ENCODE peak calls at places on chromosome 3, in five cellular contexts. One of them, this sample, is unnamed.

GRCh38 chr3:119311191-119311925 is 17.2 kb downstream of the ARHGAP31 start:
- DNase-seq in GM12878: no peak
- DNase-seq in K562: no peak
- DNase-seq in SK-N-SH: no peak
- DNase-seq in HepG2: no peak
- DNase-seq in this sample: no peak

GRCh38 chr3:15934389-15935195 is 136.8 kb upstream of the ANKRD28 start:
- DNase-seq in GM12878: no peak
- DNase-seq in K562: no peak
- DNase-seq in HepG2: no peak
- DNase-seq in SK-N-SH: no peak
- DNase-seq in this sample: no peak

GRCh38 chr3:183161552-183162345 is 785 bp downstream of the LAMP3 start:
- DNase-seq in K562: no peak
- DNase-seq in GM12878: peak; percentile 92
- DNase-seq in SK-N-SH: no peak
- DNase-seq in HepG2: no peak
- DNase-seq in this sample: no peak

GRCh38 chr3:99758502-99759177 is 59.0 kb upstream of the CMSS1 start:
- DNase-seq in GM12878: no peak
- DNase-seq in SK-N-SH: no peak
- DNase-seq in HepG2: no peak
- DNase-seq in K562: no peak
- DNase-seq in this sample: no peak

GRCh38 chr3:160065282-160065681 is 76.6 kb downstream of the IL12A start:
- DNase-seq in K562: no peak
- DNase-seq in HepG2: no peak
- DNase-seq in GM12878: no peak
- DNase-seq in SK-N-SH: no peak
- DNase-seq in this sample: no peak

GRCh38 chr3:44974406-44974805 is 1.6 kb downstream of the ZDHHC3 start:
- DNase-seq in GM12878: no peak
- DNase-seq in HepG2: no peak
- DNase-seq in SK-N-SH: no peak
- DNase-seq in K562: no peak
- DNase-seq in this sample: no peak

GRCh38 chr3:139588450-139588849 is 48.9 kb upstream of the RBP1 start:
- DNase-seq in SK-N-SH: peak; percentile 50
- DNase-seq in GM12878: no peak
- DNase-seq in K562: peak; percentile 17
- DNase-seq in HepG2: peak; percentile 39
- DNase-seq in this sample: peak; percentile 6

GRCh38 chr3:39067286-39067685 is 15.5 kb downstream of the WDR48 start:
- DNase-seq in HepG2: no peak
- DNase-seq in SK-N-SH: no peak
- DNase-seq in GM12878: no peak
- DNase-seq in K562: no peak
- DNase-seq in this sample: no peak

GRCh38 chr3:136067211-136067610 is 101.7 kb downstream of the PPP2R3A start:
- DNase-seq in K562: no peak
- DNase-seq in SK-N-SH: no peak
- DNase-seq in HepG2: no peak
- DNase-seq in GM12878: no peak
- DNase-seq in this sample: no peak

GRCh38 chr3:167575000-167575399 is 78.7 kb downstream of the WDR49 start:
- DNase-seq in SK-N-SH: no peak
- DNase-seq in GM12878: no peak
- DNase-seq in HepG2: no peak
- DNase-seq in K562: no peak
- DNase-seq in this sample: no peak

GRCh38 chr3:46566040-46566631 is at the start of gene LRRC2:
- DNase-seq in GM12878: no peak
- DNase-seq in HepG2: no peak
- DNase-seq in SK-N-SH: peak; percentile 88
- DNase-seq in K562: no peak
- DNase-seq in this sample: no peak

GRCh38 chr3:147392083-147392916 is 14.0 kb downstream of the ZIC4 start:
- DNase-seq in HepG2: no peak
- DNase-seq in K562: no peak
- DNase-seq in SK-N-SH: peak; percentile 91
- DNase-seq in GM12878: no peak
- DNase-seq in this sample: no peak

GRCh38 chr3:70736009-70736408 is 423.6 kb upstream of the MDFIC2 start:
- DNase-seq in GM12878: no peak
- DNase-seq in HepG2: no peak
- DNase-seq in K562: no peak
- DNase-seq in SK-N-SH: no peak
- DNase-seq in this sample: no peak

GRCh38 chr3:189123595-189124387 is 48.0 kb upstream of the TPRG1 start:
- DNase-seq in K562: no peak
- DNase-seq in SK-N-SH: peak; percentile 34
- DNase-seq in HepG2: no peak
- DNase-seq in GM12878: no peak
- DNase-seq in this sample: no peak

GRCh38 chr3:30635072-30635471 is 28.7 kb downstream of the TGFBR2 start:
- DNase-seq in HepG2: no peak
- DNase-seq in K562: no peak
- DNase-seq in GM12878: no peak
- DNase-seq in SK-N-SH: no peak
- DNase-seq in this sample: no peak

GRCh38 chr3:13018039-13018431 is 55.2 kb downstream of the IQSEC1 start:
- DNase-seq in GM12878: no peak
- DNase-seq in K562: no peak
- DNase-seq in HepG2: no peak
- DNase-seq in SK-N-SH: peak; percentile 87
- DNase-seq in this sample: no peak

GRCh38 chr3:73602171-73602570 is 22.6 kb downstream of the PDZRN3 start:
- DNase-seq in SK-N-SH: no peak
- DNase-seq in GM12878: no peak
- DNase-seq in HepG2: no peak
- DNase-seq in K562: no peak
- DNase-seq in this sample: no peak

GRCh38 chr3:42814914-42815507 is 5.8 kb downstream of the ACKR2 start:
- DNase-seq in K562: no peak
- DNase-seq in GM12878: no peak
- DNase-seq in SK-N-SH: no peak
- DNase-seq in HepG2: peak; percentile 8
- DNase-seq in this sample: no peak

GRCh38 chr3:19232566-19232965 is 84.3 kb downstream of the KCNH8 start:
- DNase-seq in K562: no peak
- DNase-seq in HepG2: no peak
- DNase-seq in GM12878: no peak
- DNase-seq in SK-N-SH: no peak
- DNase-seq in this sample: no peak

GRCh38 chr3:5188419-5189405 is 1.2 kb downstream of the EDEM1 start:
- DNase-seq in GM12878: no peak
- DNase-seq in SK-N-SH: peak; percentile 41
- DNase-seq in HepG2: peak; percentile 68
- DNase-seq in K562: peak; percentile 51
- DNase-seq in this sample: no peak

GRCh38 chr3:27729748-27730611 is 7.9 kb upstream of the EOMES start:
- DNase-seq in HepG2: no peak
- DNase-seq in K562: no peak
- DNase-seq in SK-N-SH: no peak
- DNase-seq in GM12878: no peak
- DNase-seq in this sample: no peak

GRCh38 chr3:32848215-32848614 is 30.4 kb downstream of the TRIM71 start:
- DNase-seq in HepG2: no peak
- DNase-seq in K562: peak; percentile 64
- DNase-seq in SK-N-SH: no peak
- DNase-seq in GM12878: no peak
- DNase-seq in this sample: no peak

GRCh38 chr3:151976211-151977050 is 103.0 kb downstream of the SUCNR1 start:
- DNase-seq in HepG2: peak; percentile 14
- DNase-seq in K562: no peak
- DNase-seq in SK-N-SH: no peak
- DNase-seq in GM12878: no peak
- DNase-seq in this sample: peak; percentile 94

GRCh38 chr3:51559266-51559907 is 20.9 kb downstream of the RAD54L2 start:
- DNase-seq in SK-N-SH: peak; percentile 31
- DNase-seq in GM12878: no peak
- DNase-seq in HepG2: no peak
- DNase-seq in K562: no peak
- DNase-seq in this sample: no peak

GRCh38 chr3:72960812-72961518 is 35.6 kb upstream of the PPP4R2 start:
- DNase-seq in GM12878: no peak
- DNase-seq in K562: no peak
- DNase-seq in HepG2: peak; percentile 86
- DNase-seq in SK-N-SH: no peak
- DNase-seq in this sample: no peak

GRCh38 chr3:139830817-139831216 is 104.2 kb upstream of the CLSTN2 start:
- DNase-seq in SK-N-SH: peak; percentile 76
- DNase-seq in K562: no peak
- DNase-seq in HepG2: no peak
- DNase-seq in GM12878: no peak
- DNase-seq in this sample: no peak

GRCh38 chr3:115245899-115246298 is 98.8 kb upstream of the ZBTB20 start:
- DNase-seq in GM12878: no peak
- DNase-seq in SK-N-SH: no peak
- DNase-seq in HepG2: no peak
- DNase-seq in K562: no peak
- DNase-seq in this sample: no peak

GRCh38 chr3:172606021-172606420 is 82.8 kb upstream of the TNFSF10 start:
- DNase-seq in HepG2: no peak
- DNase-seq in GM12878: no peak
- DNase-seq in K562: no peak
- DNase-seq in SK-N-SH: no peak
- DNase-seq in this sample: no peak

GRCh38 chr3:22156868-22157267 is 405.9 kb upstream of the ZNF385D start:
- DNase-seq in SK-N-SH: no peak
- DNase-seq in HepG2: no peak
- DNase-seq in K562: no peak
- DNase-seq in GM12878: no peak
- DNase-seq in this sample: no peak

GRCh38 chr3:134028486-134029255 is 1.1 kb downstream of the SLCO2A1 start:
- DNase-seq in HepG2: no peak
- DNase-seq in SK-N-SH: no peak
- DNase-seq in GM12878: no peak
- DNase-seq in K562: no peak
- DNase-seq in this sample: no peak

GRCh38 chr3:42351221-42351620 is 59.2 kb downstream of the LYZL4 start:
- DNase-seq in K562: no peak
- DNase-seq in GM12878: no peak
- DNase-seq in HepG2: no peak
- DNase-seq in SK-N-SH: no peak
- DNase-seq in this sample: no peak

GRCh38 chr3:71924721-71925120 is 139.8 kb upstream of the PROK2 start:
- DNase-seq in HepG2: no peak
- DNase-seq in SK-N-SH: no peak
- DNase-seq in K562: no peak
- DNase-seq in GM12878: no peak
- DNase-seq in this sample: no peak

GRCh38 chr3:133843634-133844033 is 38.0 kb downstream of the SRPRB start:
- DNase-seq in K562: peak; percentile 47
- DNase-seq in HepG2: no peak
- DNase-seq in SK-N-SH: no peak
- DNase-seq in GM12878: no peak
- DNase-seq in this sample: no peak

DNA sequence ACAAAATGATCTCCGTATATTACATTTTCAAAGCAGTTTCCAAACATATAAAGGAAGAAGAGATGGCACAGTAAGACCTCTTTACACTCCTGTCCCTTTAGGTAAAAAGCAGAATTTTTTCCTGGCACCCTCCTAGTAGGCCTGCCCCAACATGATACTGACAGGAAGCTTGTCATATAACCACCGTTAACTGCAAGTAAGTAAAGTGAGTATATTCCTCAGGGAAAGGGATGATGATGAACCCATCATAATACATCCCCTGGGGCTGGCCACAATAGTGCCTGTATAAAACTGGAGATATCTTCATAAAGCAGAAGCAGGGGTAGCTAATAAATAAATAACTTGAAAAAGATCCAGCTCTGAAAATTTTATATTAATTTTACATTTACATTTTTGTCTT is 893.0 kb downstream of the DIPK2A start:
- DNase-seq in K562: no peak
- DNase-seq in GM12878: no peak
- DNase-seq in SK-N-SH: no peak
- DNase-seq in HepG2: no peak
- DNase-seq in this sample: no peak
- TF ChIP-seq RAD21 in K562: no peak
- TF ChIP-seq RAD21 in GM12878: no peak
- TF ChIP-seq RAD21 in SK-N-SH: no peak
- TF ChIP-seq RAD21 in HepG2: no peak
- TF ChIP-seq RAD21 in this sample: no peak

GRCh38 chr3:126540946-126541627 is 17.1 kb downstream of the CHST13 start:
- DNase-seq in K562: peak; percentile 24
- DNase-seq in SK-N-SH: peak; percentile 41
- DNase-seq in GM12878: no peak
- DNase-seq in HepG2: no peak
- DNase-seq in this sample: no peak

GRCh38 chr3:126541628-126542339 is 16.9 kb downstream of the C3orf22 start:
- DNase-seq in HepG2: no peak
- DNase-seq in SK-N-SH: no peak
- DNase-seq in GM12878: no peak
- DNase-seq in K562: no peak
- DNase-seq in this sample: no peak

GRCh38 chr3:126538966-126539365 is 15.0 kb downstream of the CHST13 start:
- DNase-seq in GM12878: no peak
- DNase-seq in SK-N-SH: no peak
- DNase-seq in HepG2: no peak
- DNase-seq in K562: no peak
- DNase-seq in this sample: no peak

GRCh38 chr3:126539558-126540250 is 15.7 kb downstream of the CHST13 start:
- DNase-seq in K562: no peak
- DNase-seq in GM12878: no peak
- DNase-seq in SK-N-SH: no peak
- DNase-seq in HepG2: no peak
- DNase-seq in this sample: no peak

GRCh38 chr3:126540342-126540849 is 16.4 kb downstream of the CHST13 start:
- DNase-seq in K562: no peak
- DNase-seq in HepG2: no peak
- DNase-seq in SK-N-SH: peak; percentile 17
- DNase-seq in GM12878: no peak
- DNase-seq in this sample: peak; percentile 76
- TF ChIP-seq POLR2AphosphoS5 in K562: no peak
- TF ChIP-seq POLR2AphosphoS5 in HepG2: no peak
- TF ChIP-seq POLR2AphosphoS5 in SK-N-SH: no peak
- TF ChIP-seq POLR2AphosphoS5 in GM12878: no peak
- TF ChIP-seq POLR2AphosphoS5 in this sample: peak; percentile 52

DNA sequence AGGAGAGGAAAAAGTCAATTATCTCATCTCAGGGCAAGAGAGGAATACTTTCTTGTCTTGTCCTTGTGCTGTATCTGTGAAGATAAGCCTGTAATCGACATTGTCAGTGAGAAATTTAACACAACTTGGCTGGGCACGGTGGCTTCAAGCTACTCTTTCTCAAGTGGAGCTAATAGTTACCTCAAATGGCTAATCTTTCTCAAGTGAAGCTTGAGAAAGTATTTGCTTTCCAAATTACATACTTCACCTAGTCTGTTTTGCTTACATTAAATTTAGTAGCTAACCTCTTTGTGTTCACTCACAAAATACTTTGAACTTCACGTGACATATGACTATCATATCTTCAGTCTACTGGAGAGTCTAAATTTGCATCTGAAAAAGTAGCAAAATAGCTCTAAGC is 48.3 kb upstream of the B3GALNT1 start:
- DNase-seq in K562: no peak
- DNase-seq in SK-N-SH: no peak
- DNase-seq in HepG2: no peak
- DNase-seq in GM12878: no peak
- DNase-seq in this sample: no peak
- H3K27ac ChIP-seq in K562: no peak overlapping the region
- H3K27ac ChIP-seq in SK-N-SH: no peak overlapping the region
- H3K27ac ChIP-seq in HepG2: no peak overlapping the region
- H3K27ac ChIP-seq in GM12878: no peak overlapping the region
- H3K27ac ChIP-seq in this sample: no peak overlapping the region

GRCh38 chr3:49484471-49484870 is 14.4 kb downstream of the DAG1 start:
- DNase-seq in K562: no peak
- DNase-seq in HepG2: no peak
- DNase-seq in GM12878: no peak
- DNase-seq in SK-N-SH: no peak
- DNase-seq in this sample: no peak
- TF ChIP-seq RAD21 in K562: no peak
- TF ChIP-seq RAD21 in HepG2: no peak
- TF ChIP-seq RAD21 in GM12878: no peak
- TF ChIP-seq RAD21 in SK-N-SH: no peak
- TF ChIP-seq RAD21 in this sample: no peak